ENCODE peak calls at places on chromosomes 1 and 21, in eight cellular contexts. One of them, this sample, is unnamed.

GRCh38 chr1:24898909-24899439 is 31.1 kb downstream of the RUNX3 start:
- DNase-seq in ovary: no peak
- DNase-seq in lower lobe of right lung: peak; percentile 40
- DNase-seq in A673: no peak
- DNase-seq in BE2C: no peak
- DNase-seq in heart right ventricle: no peak
- DNase-seq in stomach: peak; percentile 9
- DNase-seq in fibroblast of lung: no peak
- DNase-seq in this sample: no peak

GRCh38 chr1:82704393-82704792 is 903.7 kb downstream of the ADGRL2 start:
- DNase-seq in ovary: no peak
- DNase-seq in lower lobe of right lung: no peak
- DNase-seq in A673: no peak
- DNase-seq in BE2C: no peak
- DNase-seq in heart right ventricle: no peak
- DNase-seq in stomach: no peak
- DNase-seq in fibroblast of lung: no peak
- DNase-seq in this sample: no peak

GRCh38 chr1:156422602-156423091 is 53.6 kb downstream of the RHBG start:
- DNase-seq in ovary: no peak
- DNase-seq in lower lobe of right lung: no peak
- DNase-seq in A673: no peak
- DNase-seq in BE2C: no peak
- DNase-seq in heart right ventricle: no peak
- DNase-seq in stomach: peak; percentile 33
- DNase-seq in fibroblast of lung: no peak
- DNase-seq in this sample: no peak

GRCh38 chr1:164683235-164683634 is 124.3 kb downstream of the PBX1 start:
- DNase-seq in ovary: no peak
- DNase-seq in lower lobe of right lung: no peak
- DNase-seq in A673: no peak
- DNase-seq in BE2C: no peak
- DNase-seq in heart right ventricle: no peak
- DNase-seq in stomach: no peak
- DNase-seq in fibroblast of lung: peak; percentile 41
- DNase-seq in this sample: no peak

GRCh38 chr1:93845554-93846150 is 33.4 kb downstream of the DNTTIP2 start:
- DNase-seq in ovary: peak; percentile 21
- DNase-seq in lower lobe of right lung: no peak
- DNase-seq in A673: peak; percentile 56
- DNase-seq in BE2C: no peak
- DNase-seq in heart right ventricle: no peak
- DNase-seq in stomach: no peak
- DNase-seq in fibroblast of lung: peak; percentile 98
- DNase-seq in this sample: no peak

GRCh38 chr1:167455786-167456446 is 62.4 kb downstream of the CD247 start:
- DNase-seq in ovary: peak; percentile 30
- DNase-seq in lower lobe of right lung: no peak
- DNase-seq in A673: peak; percentile 24
- DNase-seq in BE2C: no peak
- DNase-seq in heart right ventricle: peak; percentile 43
- DNase-seq in stomach: peak; percentile 37
- DNase-seq in fibroblast of lung: peak; percentile 4
- DNase-seq in this sample: peak; percentile 52

GRCh38 chr1:10217748-10218441 is 7.5 kb downstream of the KIF1B start:
- DNase-seq in ovary: no peak
- DNase-seq in lower lobe of right lung: no peak
- DNase-seq in A673: no peak
- DNase-seq in BE2C: no peak
- DNase-seq in heart right ventricle: no peak
- DNase-seq in stomach: no peak
- DNase-seq in fibroblast of lung: peak; percentile 54
- DNase-seq in this sample: no peak

GRCh38 chr1:226097866-226098625 is 35.5 kb downstream of the H3-3A start:
- DNase-seq in ovary: no peak
- DNase-seq in lower lobe of right lung: no peak
- DNase-seq in A673: peak; percentile 60
- DNase-seq in BE2C: no peak
- DNase-seq in heart right ventricle: no peak
- DNase-seq in stomach: no peak
- DNase-seq in fibroblast of lung: peak; percentile 85
- DNase-seq in this sample: no peak

GRCh38 chr1:43495204-43495603 is 35.5 kb upstream of the PTPRF start:
- DNase-seq in ovary: no peak
- DNase-seq in lower lobe of right lung: peak; percentile 80
- DNase-seq in A673: no peak
- DNase-seq in BE2C: no peak
- DNase-seq in heart right ventricle: no peak
- DNase-seq in stomach: no peak
- DNase-seq in fibroblast of lung: no peak
- DNase-seq in this sample: no peak

GRCh38 chr1:42183646-42184268 is 19.2 kb upstream of the GUCA2A start:
- DNase-seq in ovary: no peak
- DNase-seq in lower lobe of right lung: no peak
- DNase-seq in A673: no peak
- DNase-seq in BE2C: no peak
- DNase-seq in heart right ventricle: no peak
- DNase-seq in stomach: no peak
- DNase-seq in fibroblast of lung: no peak
- DNase-seq in this sample: no peak

GRCh38 chr1:165259236-165259635 is 97.3 kb downstream of the LMX1A start:
- DNase-seq in ovary: no peak
- DNase-seq in lower lobe of right lung: no peak
- DNase-seq in A673: no peak
- DNase-seq in BE2C: no peak
- DNase-seq in heart right ventricle: no peak
- DNase-seq in stomach: no peak
- DNase-seq in fibroblast of lung: no peak
- DNase-seq in this sample: no peak

GRCh38 chr1:207971511-207972224 is 60.7 kb upstream of the CD34 start:
- DNase-seq in ovary: no peak
- DNase-seq in lower lobe of right lung: no peak
- DNase-seq in A673: peak; percentile 10
- DNase-seq in BE2C: no peak
- DNase-seq in heart right ventricle: no peak
- DNase-seq in stomach: no peak
- DNase-seq in fibroblast of lung: no peak
- DNase-seq in this sample: no peak

GRCh38 chr1:24426738-24427468 is 11.3 kb downstream of the NIPAL3 start:
- DNase-seq in ovary: no peak
- DNase-seq in lower lobe of right lung: no peak
- DNase-seq in A673: no peak
- DNase-seq in BE2C: no peak
- DNase-seq in heart right ventricle: no peak
- DNase-seq in stomach: no peak
- DNase-seq in fibroblast of lung: no peak
- DNase-seq in this sample: no peak

GRCh38 chr1:204322329-204322868 is 37.3 kb downstream of the PLEKHA6 start:
- DNase-seq in ovary: no peak
- DNase-seq in lower lobe of right lung: no peak
- DNase-seq in A673: no peak
- DNase-seq in BE2C: no peak
- DNase-seq in heart right ventricle: no peak
- DNase-seq in stomach: no peak
- DNase-seq in fibroblast of lung: no peak
- DNase-seq in this sample: no peak

DNA sequence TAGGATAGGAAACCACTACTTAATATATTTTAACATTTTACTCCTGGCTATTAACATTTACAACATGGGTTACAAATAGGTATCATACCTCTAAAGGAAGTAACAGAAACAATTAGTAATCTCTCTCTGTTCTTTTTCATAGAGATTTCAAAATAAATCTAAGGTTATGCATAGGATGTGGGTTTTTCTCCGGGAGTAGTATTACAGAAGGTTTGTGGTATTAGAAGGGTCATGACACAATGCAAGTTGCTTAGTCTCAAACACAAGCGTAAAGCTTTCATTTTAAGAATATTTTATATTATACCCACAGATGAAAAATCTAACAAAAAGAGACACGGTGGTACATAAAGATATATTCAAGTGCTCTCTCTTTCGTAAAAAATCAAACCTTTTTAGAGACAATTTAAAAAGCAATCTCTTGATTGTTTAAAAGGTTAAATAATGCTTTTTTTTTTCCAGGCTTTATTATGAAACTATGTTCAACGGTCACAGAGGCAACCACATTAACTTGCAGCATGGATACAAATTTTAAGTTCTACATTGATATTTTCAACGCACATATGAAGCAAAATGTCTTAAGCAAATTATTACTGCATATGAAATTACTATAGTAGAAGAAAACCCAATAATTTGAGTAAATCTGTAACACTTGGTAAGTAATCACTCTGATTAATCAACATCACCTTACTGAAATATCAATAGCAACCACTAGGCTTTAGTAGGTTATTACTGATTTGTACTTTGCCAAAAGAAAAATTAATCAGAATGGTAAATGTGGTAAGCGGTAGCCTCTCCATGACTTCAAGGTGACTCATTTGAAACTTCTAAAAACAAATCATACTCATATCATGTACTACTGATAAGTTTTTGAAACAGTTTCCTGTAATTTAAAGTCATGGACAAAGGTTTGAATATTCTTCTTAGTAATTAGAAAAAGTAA is 97.4 kb upstream of the GFI1 start:
- DNase-seq in ovary: no peak
- DNase-seq in lower lobe of right lung: no peak
- DNase-seq in A673: no peak
- DNase-seq in BE2C: no peak
- DNase-seq in heart right ventricle: no peak
- DNase-seq in stomach: no peak
- DNase-seq in fibroblast of lung: peak; percentile 88
- DNase-seq in this sample: no peak
- H3K4me3 ChIP-seq in ovary: no peak overlapping the region
- H3K4me3 ChIP-seq in lower lobe of right lung: no peak overlapping the region
- H3K4me3 ChIP-seq in A673: no peak overlapping the region
- H3K4me3 ChIP-seq in BE2C: no peak overlapping the region
- H3K4me3 ChIP-seq in heart right ventricle: no peak overlapping the region
- H3K4me3 ChIP-seq in stomach: no peak overlapping the region
- H3K4me3 ChIP-seq in fibroblast of lung: no peak overlapping the region
- H3K4me3 ChIP-seq in this sample: no peak overlapping the region

GRCh38 chr1:59718064-59718988 is 96.4 kb upstream of the HOOK1 start:
- DNase-seq in ovary: no peak
- DNase-seq in lower lobe of right lung: no peak
- DNase-seq in A673: peak; percentile 68
- DNase-seq in BE2C: no peak
- DNase-seq in heart right ventricle: no peak
- DNase-seq in stomach: no peak
- DNase-seq in fibroblast of lung: peak; percentile 39
- DNase-seq in this sample: no peak
- TF ChIP-seq CTCF in ovary: no peak
- TF ChIP-seq CTCF in lower lobe of right lung: peak; percentile 45
- TF ChIP-seq CTCF in A673: peak; percentile 76
- TF ChIP-seq CTCF in BE2C: peak; percentile 48
- TF ChIP-seq CTCF in heart right ventricle: no peak
- TF ChIP-seq CTCF in stomach: no peak
- TF ChIP-seq CTCF in fibroblast of lung: peak; percentile 27
- TF ChIP-seq CTCF in this sample: peak; percentile 48

DNA sequence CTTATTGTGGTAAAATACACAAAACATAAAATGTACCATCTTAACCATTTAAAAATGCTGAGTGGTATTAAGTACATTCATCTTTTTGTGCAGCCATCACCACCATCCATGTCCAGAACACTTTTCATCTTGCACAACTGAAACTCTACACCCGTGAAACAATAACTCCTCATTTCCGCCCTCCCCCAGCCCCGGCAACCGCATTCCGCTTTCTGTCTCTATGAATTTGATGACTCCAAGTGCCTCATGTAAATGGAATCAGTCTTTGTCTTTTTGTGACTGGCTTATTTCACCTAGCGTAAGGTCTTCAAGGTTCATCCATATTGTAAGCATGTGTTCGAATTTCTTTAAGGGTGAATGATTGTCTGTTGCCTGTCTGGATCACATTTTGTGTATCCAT is 37.2 kb downstream of the SCCPDH start:
- DNase-seq in ovary: no peak
- DNase-seq in lower lobe of right lung: no peak
- DNase-seq in A673: no peak
- DNase-seq in BE2C: no peak
- DNase-seq in heart right ventricle: no peak
- DNase-seq in stomach: no peak
- DNase-seq in fibroblast of lung: peak; percentile 4
- DNase-seq in this sample: no peak
- H3K36me3 ChIP-seq in ovary: no peaks in the 10 kb centered on the region
- H3K36me3 ChIP-seq in lower lobe of right lung: peaks cover 68% of the 10 kb centered on the region
- H3K36me3 ChIP-seq in A673: peaks cover 23% of the 10 kb centered on the region
- H3K36me3 ChIP-seq in BE2C: peaks cover 21% of the 10 kb centered on the region
- H3K36me3 ChIP-seq in heart right ventricle: no peaks in the 10 kb centered on the region
- H3K36me3 ChIP-seq in stomach: peaks cover 7% of the 10 kb centered on the region
- H3K36me3 ChIP-seq in fibroblast of lung: peaks cover 9% of the 10 kb centered on the region
- H3K36me3 ChIP-seq in this sample: peaks cover 64% of the 10 kb centered on the region

GRCh38 chr21:42545745-42546144 is 32.1 kb downstream of the SLC37A1 start:
- DNase-seq in ovary: no peak
- DNase-seq in lower lobe of right lung: peak; percentile 28
- DNase-seq in A673: no peak
- DNase-seq in BE2C: no peak
- DNase-seq in heart right ventricle: no peak
- DNase-seq in stomach: no peak
- DNase-seq in fibroblast of lung: no peak
- DNase-seq in this sample: no peak

GRCh38 chr21:42547906-42548365 is 34.3 kb downstream of the SLC37A1 start:
- DNase-seq in ovary: no peak
- DNase-seq in lower lobe of right lung: peak; percentile 28
- DNase-seq in A673: no peak
- DNase-seq in BE2C: no peak
- DNase-seq in heart right ventricle: no peak
- DNase-seq in stomach: no peak
- DNase-seq in fibroblast of lung: no peak
- DNase-seq in this sample: no peak

GRCh38 chr21:42548687-42549406 is 35.2 kb downstream of the SLC37A1 start:
- DNase-seq in ovary: no peak
- DNase-seq in lower lobe of right lung: peak; percentile 13
- DNase-seq in A673: no peak
- DNase-seq in BE2C: no peak
- DNase-seq in heart right ventricle: no peak
- DNase-seq in stomach: no peak
- DNase-seq in fibroblast of lung: no peak
- DNase-seq in this sample: no peak

GRCh38 chr21:42546433-42546832 is 32.8 kb downstream of the SLC37A1 start:
- DNase-seq in ovary: peak; percentile 12
- DNase-seq in lower lobe of right lung: peak; percentile 6
- DNase-seq in A673: no peak
- DNase-seq in BE2C: no peak
- DNase-seq in heart right ventricle: no peak
- DNase-seq in stomach: no peak
- DNase-seq in fibroblast of lung: no peak
- DNase-seq in this sample: no peak

GRCh38 chr21:42547001-42547905 is 33.6 kb downstream of the SLC37A1 start:
- DNase-seq in ovary: peak; percentile 12
- DNase-seq in lower lobe of right lung: peak; percentile 40
- DNase-seq in A673: no peak
- DNase-seq in BE2C: no peak
- DNase-seq in heart right ventricle: no peak
- DNase-seq in stomach: no peak
- DNase-seq in fibroblast of lung: no peak
- DNase-seq in this sample: no peak
- H3K4me3 ChIP-seq in ovary: no peak overlapping the region
- H3K4me3 ChIP-seq in lower lobe of right lung: no peak overlapping the region
- H3K4me3 ChIP-seq in A673: no peak overlapping the region
- H3K4me3 ChIP-seq in BE2C: no peak overlapping the region
- H3K4me3 ChIP-seq in heart right ventricle: no peak overlapping the region
- H3K4me3 ChIP-seq in stomach: no peak overlapping the region
- H3K4me3 ChIP-seq in fibroblast of lung: no peak overlapping the region
- H3K4me3 ChIP-seq in this sample: no peak overlapping the region

This sample was measured in left ventricle myocardium inferior.